ENCODE peak calls at places on chromosomes 12 and 14, in six cellular contexts. T is mesenchymal stem cell, Q is neuronal stem cell, A is H1, J is trophoblast cell, W is IMR-90. L is an unnamed sample.

GRCh38 chr12:48999371-49000131 is at the start of gene DDN:
- DNase-seq in T (peak), Q (no peak), A (no peak), J (peak), W (peak), L (peak)

GRCh38 chr12:93852067-93852466 is 174.9 kb downstream of the CRADD start:
- DNase-seq in T (no peak), Q (peak), A (no peak), J (no peak), W (no peak), L (no peak)

GRCh38 chr12:86826051-86826450 is 569.9 kb upstream of the MGAT4C start:
- DNase-seq in T (no peak), Q (no peak), A (no peak), J (no peak), W (no peak), L (no peak)

GRCh38 chr12:12992418-12993175 is 7.5 kb downstream of the HEBP1 start:
- DNase-seq in T (peak), Q (no peak), A (no peak), J (no peak), W (peak), L (no peak)

GRCh38 chr12:25997401-25997973 is 39.0 kb downstream of the RASSF8 start:
- DNase-seq in T (peak), Q (peak), A (no peak), J (no peak), W (peak), L (no peak)

GRCh38 chr14:102221026-102221425 is 81.3 kb downstream of the WDR20 start:
- DNase-seq in T (peak), Q (no peak), A (no peak), J (no peak), W (peak), L (no peak)

GRCh38 chr12:62625238-62625637 is 158.6 kb downstream of the MON2 start:
- DNase-seq in T (peak), Q (no peak), A (no peak), J (no peak), W (peak), L (no peak)

GRCh38 chr14:90453401-90453951 is 56.6 kb downstream of the CALM1 start:
- DNase-seq in T (no peak), Q (no peak), A (no peak), J (no peak), W (no peak), L (no peak)

GRCh38 chr12:72432037-72432604 is 160.0 kb downstream of the TRHDE start:
- DNase-seq in T (no peak), Q (no peak), A (no peak), J (no peak), W (no peak), L (no peak)

GRCh38 chr14:75690010-75690409 is 29.0 kb downstream of the TTLL5 start:
- DNase-seq in T (no peak), Q (no peak), A (no peak), J (no peak), W (peak), L (no peak)

GRCh38 chr12:12899530-12900380 is 8.4 kb downstream of the GPRC5A start:
- DNase-seq in T (peak), Q (no peak), A (no peak), J (no peak), W (peak), L (no peak)

GRCh38 chr14:89429206-89430091 is 12.4 kb upstream of the FOXN3 start:
- DNase-seq in T (peak), Q (no peak), A (no peak), J (no peak), W (peak), L (no peak)

GRCh38 chr14:93269341-93270068 is 62.4 kb downstream of the UBR7 start:
- DNase-seq in T (peak), Q (no peak), A (no peak), J (no peak), W (peak), L (no peak)

GRCh38 chr12:51836012-51836832 is 12.3 kb downstream of the FIGNL2 start:
- DNase-seq in T (no peak), Q (no peak), A (no peak), J (peak), W (no peak), L (peak)

GRCh38 chr12:38456769-38457168 is 140.2 kb downstream of the ALG10B start:
- DNase-seq in T (no peak), Q (no peak), A (no peak), J (peak), W (no peak), L (no peak)

GRCh38 chr12:121539908-121540307 is 40.9 kb downstream of the KDM2B start:
- DNase-seq in T (no peak), Q (no peak), A (no peak), J (no peak), W (no peak), L (no peak)

GRCh38 chr12:95411466-95411865 is 62.5 kb upstream of the METAP2 start:
- DNase-seq in T (no peak), Q (peak), A (no peak), J (no peak), W (no peak), L (no peak)
- H4K91ac ChIP-seq in T (no peak), Q (no peak), A (no peak), J (no peak), W (no peak), L (no peak)

DNA sequence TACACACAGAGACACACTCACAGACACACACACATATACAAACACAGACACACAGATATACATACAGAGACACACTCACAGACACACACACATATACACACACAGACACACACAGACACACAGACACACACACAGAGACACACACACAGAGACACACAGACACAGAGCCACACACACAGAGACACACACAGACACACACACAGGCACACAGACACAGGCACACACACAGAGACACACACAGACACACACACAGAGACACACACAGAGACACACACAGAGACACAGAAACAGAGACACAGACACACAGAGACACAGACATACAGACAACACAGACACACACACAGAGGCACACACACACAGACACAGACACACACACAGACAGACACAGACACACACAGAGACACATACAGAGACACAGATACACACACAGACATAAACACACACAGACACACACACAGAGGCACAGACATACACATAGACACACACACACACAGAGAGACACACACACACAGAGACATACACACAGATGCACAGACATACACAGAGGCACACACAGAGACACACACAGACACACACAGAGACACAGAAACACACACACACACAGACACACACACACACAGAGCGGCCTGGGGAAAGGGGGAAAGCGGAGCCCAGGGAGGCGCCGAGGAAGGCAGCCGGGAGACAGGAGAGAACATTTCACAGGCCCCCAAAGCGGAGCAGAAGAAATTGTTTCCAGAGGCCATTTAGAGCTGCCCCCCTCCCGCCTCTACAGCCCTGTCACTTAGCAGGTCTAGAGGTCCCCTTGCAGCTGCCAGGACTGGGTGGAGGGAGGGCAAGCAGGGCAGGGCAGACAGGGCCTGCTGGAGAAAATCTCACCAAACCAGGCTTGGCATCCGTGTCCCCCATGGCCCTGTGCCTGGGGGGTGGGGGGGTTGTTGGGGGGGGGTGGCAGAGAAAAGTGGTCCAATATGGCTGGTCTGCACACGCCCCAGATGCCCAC is 38.9 kb downstream of the SERPINA3 start:
- DNase-seq in T (no peak), Q (no peak), A (no peak), J (no peak), W (no peak), L (no peak)
- H4K91ac ChIP-seq in T (no peak), Q (peak), A (no peak), J (no peak), W (no peak), L (no peak)

GRCh38 chr12:75994069-75994740 is 37.4 kb downstream of the PHLDA1 start:
- DNase-seq in T (no peak), Q (no peak), A (no peak), J (no peak), W (no peak), L (no peak)
- H4K91ac ChIP-seq in T (no peak), Q (no peak), A (no peak), J (no peak), W (peak), L (no peak)

GRCh38 chr12:69874606-69875005 is 49.6 kb downstream of the MYRFL start:
- DNase-seq in T (no peak), Q (no peak), A (no peak), J (no peak), W (no peak), L (no peak)
- H4K91ac ChIP-seq in T (no peak), Q (no peak), A (no peak), J (no peak), W (no peak), L (no peak)

DNA sequence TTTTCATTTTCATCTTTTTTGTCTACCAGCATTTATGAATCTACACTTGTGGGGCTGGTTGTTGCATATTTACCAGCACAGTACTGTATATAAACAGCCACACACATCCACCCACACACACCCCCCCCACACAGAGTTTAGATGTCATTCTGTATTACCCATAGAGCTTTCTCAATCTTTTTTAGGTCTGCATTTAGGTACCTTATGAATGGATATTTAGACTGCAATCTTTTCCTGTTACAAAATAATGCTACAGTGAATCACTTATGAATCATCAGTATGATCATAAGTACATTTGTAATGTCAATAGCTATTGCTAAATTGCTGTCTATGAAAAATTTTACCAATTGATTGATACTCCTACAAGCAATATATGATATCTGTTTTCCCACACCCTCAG is 67.3 kb upstream of the STK38L start:
- DNase-seq in T (peak), Q (no peak), A (no peak), J (peak), W (peak), L (no peak)
- H4K91ac ChIP-seq in T (no peak), Q (no peak), A (no peak), J (no peak), W (no peak), L (no peak)

GRCh38 chr12:41189395-41190251 is 1.5 kb downstream of the PDZRN4 start:
- DNase-seq in T (peak), Q (peak), A (no peak), J (no peak), W (no peak), L (peak)

GRCh38 chr12:41188058-41188840 is at the start of gene PDZRN4:
- DNase-seq in T (peak), Q (peak), A (no peak), J (no peak), W (no peak), L (peak)

GRCh38 chr12:41185946-41186345 is 2.2 kb upstream of the PDZRN4 start:
- DNase-seq in T (no peak), Q (no peak), A (no peak), J (no peak), W (no peak), L (no peak)

GRCh38 chr12:41188841-41189394 is 798 bp downstream of the PDZRN4 start:
- DNase-seq in T (no peak), Q (no peak), A (no peak), J (no peak), W (no peak), L (peak)

GRCh38 chr12:41184864-41185263 is 3.3 kb upstream of the PDZRN4 start:
- DNase-seq in T (no peak), Q (no peak), A (no peak), J (no peak), W (no peak), L (no peak)
- H4K91ac ChIP-seq in T (no peak), Q (no peak), A (no peak), J (no peak), W (no peak), L (no peak)

GRCh38 chr12:66365718-66366485 is 63.6 kb downstream of the HELB start:
- DNase-seq in T (no peak), Q (no peak), A (no peak), J (peak), W (peak), L (no peak)
- H4K91ac ChIP-seq in T (no peak), Q (no peak), A (no peak), J (no peak), W (no peak), L (no peak)

GRCh38 chr12:16523570-16524331 is 82.2 kb downstream of the LMO3 start:
- DNase-seq in T (no peak), Q (no peak), A (no peak), J (no peak), W (peak), L (no peak)

GRCh38 chr12:16531623-16532022 is 74.3 kb downstream of the LMO3 start:
- DNase-seq in T (no peak), Q (peak), A (no peak), J (no peak), W (no peak), L (no peak)

GRCh38 chr12:16530268-16530865 is 75.6 kb downstream of the LMO3 start:
- DNase-seq in T (no peak), Q (no peak), A (no peak), J (no peak), W (no peak), L (no peak)

GRCh38 chr12:16524378-16524777 is 81.6 kb downstream of the LMO3 start:
- DNase-seq in T (no peak), Q (no peak), A (no peak), J (peak), W (no peak), L (no peak)

GRCh38 chr12:16526693-16527092 is 79.3 kb downstream of the LMO3 start:
- DNase-seq in T (peak), Q (no peak), A (no peak), J (no peak), W (peak), L (no peak)
- H4K91ac ChIP-seq in T (no peak), Q (no peak), A (no peak), J (no peak), W (no peak), L (no peak)

GRCh38 chr14:51783765-51784164 is 76.6 kb upstream of the GNG2 start:
- DNase-seq in T (peak), Q (no peak), A (no peak), J (no peak), W (peak), L (no peak)

GRCh38 chr14:51787352-51787751 is 73.1 kb upstream of the GNG2 start:
- DNase-seq in T (no peak), Q (no peak), A (no peak), J (no peak), W (no peak), L (no peak)

GRCh38 chr14:51786227-51786626 is 74.2 kb upstream of the GNG2 start:
- DNase-seq in T (no peak), Q (no peak), A (no peak), J (no peak), W (no peak), L (no peak)

GRCh38 chr14:51782412-51782811 is 78.0 kb upstream of the GNG2 start:
- DNase-seq in T (no peak), Q (no peak), A (no peak), J (no peak), W (no peak), L (no peak)

GRCh38 chr14:51784466-51784865 is 75.9 kb upstream of the GNG2 start:
- DNase-seq in T (no peak), Q (no peak), A (no peak), J (no peak), W (no peak), L (no peak)
- H4K91ac ChIP-seq in T (no peak), Q (no peak), A (no peak), J (no peak), W (no peak), L (no peak)

L was measured in H9.